ENCODE peak calls at places on chromosome 21, in four cellular contexts. One of them, this sample, is unnamed.
A peak's percentile ranks its signal among the peaks of the same experiment; 100 is the strongest.

GRCh38 chr21:38170283-38170682 is 86.5 kb upstream of the KCNJ15 start:
- DNase-seq in posterior cingulate gyrus: peak; percentile 15
- DNase-seq in H54: no peak
- DNase-seq in lower leg skin: no peak
- DNase-seq in this sample: no peak

GRCh38 chr21:33020558-33021100 is 5.1 kb upstream of the OLIG2 start:
- DNase-seq in lower leg skin: peak; percentile 65
- DNase-seq in H54: no peak
- DNase-seq in posterior cingulate gyrus: no peak
- DNase-seq in this sample: no peak

GRCh38 chr21:46020581-46020980 is 39.0 kb downstream of the COL6A1 start:
- DNase-seq in H54: no peak
- DNase-seq in lower leg skin: no peak
- DNase-seq in posterior cingulate gyrus: no peak
- DNase-seq in this sample: no peak

GRCh38 chr21:43211085-43212071 is 42.6 kb downstream of the CRYAA start:
- DNase-seq in posterior cingulate gyrus: no peak
- DNase-seq in H54: no peak
- DNase-seq in lower leg skin: peak; percentile 86
- DNase-seq in this sample: no peak

GRCh38 chr21:42526379-42526727 is 12.7 kb downstream of the SLC37A1 start:
- DNase-seq in lower leg skin: peak; percentile 85
- DNase-seq in H54: no peak
- DNase-seq in posterior cingulate gyrus: no peak
- DNase-seq in this sample: no peak

GRCh38 chr21:45972716-45973474 is 8.7 kb upstream of the COL6A1 start:
- DNase-seq in lower leg skin: peak; percentile 93
- DNase-seq in posterior cingulate gyrus: no peak
- DNase-seq in H54: no peak
- DNase-seq in this sample: no peak

GRCh38 chr21:37614351-37614875 is 247.8 kb downstream of the DYRK1A start:
- DNase-seq in posterior cingulate gyrus: no peak
- DNase-seq in lower leg skin: no peak
- DNase-seq in H54: no peak
- DNase-seq in this sample: no peak

GRCh38 chr21:31343680-31344480 is at the start of gene TIAM1:
- DNase-seq in posterior cingulate gyrus: peak; percentile 56
- DNase-seq in lower leg skin: peak; percentile 92
- DNase-seq in H54: peak; percentile 72
- DNase-seq in this sample: peak; percentile 43

GRCh38 chr21:38507374-38507942 is 9.2 kb upstream of the ERG start:
- DNase-seq in H54: no peak
- DNase-seq in posterior cingulate gyrus: no peak
- DNase-seq in lower leg skin: no peak
- DNase-seq in this sample: no peak

GRCh38 chr21:24123785-24124184 is 1483.5 kb downstream of the MRPL39 start:
- DNase-seq in H54: no peak
- DNase-seq in posterior cingulate gyrus: no peak
- DNase-seq in lower leg skin: no peak
- DNase-seq in this sample: no peak

GRCh38 chr21:31354604-31355443 is 10.8 kb upstream of the TIAM1 start:
- DNase-seq in lower leg skin: no peak
- DNase-seq in posterior cingulate gyrus: no peak
- DNase-seq in H54: peak; percentile 73
- DNase-seq in this sample: no peak

GRCh38 chr21:31729622-31730343 is 2.1 kb downstream of the SCAF4 start:
- DNase-seq in H54: no peak
- DNase-seq in lower leg skin: no peak
- DNase-seq in posterior cingulate gyrus: no peak
- DNase-seq in this sample: no peak

GRCh38 chr21:41879190-41879998 is at the start of gene PRDM15:
- DNase-seq in H54: peak; percentile 94
- DNase-seq in posterior cingulate gyrus: peak; percentile 82
- DNase-seq in lower leg skin: peak; percentile 96
- DNase-seq in this sample: peak; percentile 53

GRCh38 chr21:46226920-46227599 is 1.5 kb downstream of the LSS start:
- DNase-seq in lower leg skin: peak; percentile 84
- DNase-seq in posterior cingulate gyrus: no peak
- DNase-seq in H54: peak; percentile 25
- DNase-seq in this sample: peak; percentile 53